ENCODE peak calls at places on chromosomes 7 and 10, in ten cellular contexts. I is ovary, Y is Peyer's patch, U is uterus, A is sigmoid colon, E is heart left ventricle, B is endothelial cell of umbilical vein, C is stomach, X is H54, L is GM12891. N is an unnamed sample.

GRCh38 chr7:761631-762030 is 34.5 kb upstream of the PRKAR1B start:
- DNase-seq in I (no peak), Y (no peak), U (no peak), A (no peak), E (no peak), B (no peak), C (no peak), X (no peak), L (no peak), N (no peak)

GRCh38 chr7:14507617-14508016 is 394.9 kb downstream of the DGKB start:
- DNase-seq in I (no peak), Y (no peak), U (no peak), A (no peak), E (no peak), B (no peak), C (peak; percentile 33), X (peak; percentile 19), L (no peak), N (no peak)

GRCh38 chr10:28734940-28735759 is 57.8 kb downstream of the BAMBI start:
- DNase-seq in I (peak; percentile 43), Y (no peak), U (no peak), A (no peak), E (no peak), B (peak; percentile 23), C (no peak), X (peak; percentile 33), L (no peak), N (no peak)

GRCh38 chr10:17278607-17279240 is 50.7 kb downstream of the VIM start:
- DNase-seq in I (no peak), Y (no peak), U (no peak), A (no peak), E (no peak), B (no peak), C (no peak), X (no peak), L (no peak), N (no peak)

GRCh38 chr7:81213394-81213793 is 294.5 kb upstream of the SEMA3C start:
- DNase-seq in I (no peak), Y (no peak), U (no peak), A (no peak), E (no peak), B (no peak), C (no peak), X (no peak), L (no peak), N (no peak)

GRCh38 chr7:81308643-81309354 is 389.9 kb upstream of the SEMA3C start:
- DNase-seq in I (no peak), Y (no peak), U (no peak), A (no peak), E (no peak), B (no peak), C (no peak), X (no peak), L (no peak), N (no peak)

GRCh38 chr10:133358162-133358919 is 522 bp upstream of the FUOM start:
- DNase-seq in I (peak; percentile 64), Y (no peak), U (no peak), A (peak; percentile 81), E (peak; percentile 74), B (no peak), C (no peak), X (no peak), L (no peak), N (no peak)

GRCh38 chr10:15504101-15504840 is 133.2 kb upstream of the FAM171A1 start:
- DNase-seq in I (no peak), Y (no peak), U (no peak), A (no peak), E (no peak), B (no peak), C (no peak), X (no peak), L (no peak), N (no peak)

GRCh38 chr10:30857803-30858202 is 173.9 kb downstream of the ZNF438 start:
- DNase-seq in I (peak; percentile 61), Y (no peak), U (peak; percentile 89), A (peak; percentile 95), E (peak; percentile 82), B (peak; percentile 50), C (no peak), X (no peak), L (no peak), N (peak; percentile 70)

GRCh38 chr10:113126506-113127192 is 176.6 kb downstream of the TCF7L2 start:
- DNase-seq in I (peak; percentile 74), Y (peak; percentile 81), U (peak; percentile 61), A (peak; percentile 86), E (peak; percentile 79), B (peak; percentile 76), C (peak; percentile 75), X (peak; percentile 75), L (peak; percentile 27), N (peak; percentile 36)

GRCh38 chr10:50431118-50431517 is 179.8 kb upstream of the ASAH2 start:
- DNase-seq in I (no peak), Y (no peak), U (no peak), A (no peak), E (no peak), B (peak; percentile 73), C (no peak), X (no peak), L (no peak), N (no peak)

GRCh38 chr10:71810048-71810750 is 36.9 kb upstream of the VSIR start:
- DNase-seq in I (no peak), Y (no peak), U (no peak), A (no peak), E (no peak), B (no peak), C (no peak), X (no peak), L (no peak), N (no peak)

GRCh38 chr10:61830846-61831273 is 70.6 kb upstream of the ARID5B start:
- DNase-seq in I (no peak), Y (no peak), U (no peak), A (no peak), E (no peak), B (peak; percentile 36), C (no peak), X (no peak), L (no peak), N (no peak)

DNA sequence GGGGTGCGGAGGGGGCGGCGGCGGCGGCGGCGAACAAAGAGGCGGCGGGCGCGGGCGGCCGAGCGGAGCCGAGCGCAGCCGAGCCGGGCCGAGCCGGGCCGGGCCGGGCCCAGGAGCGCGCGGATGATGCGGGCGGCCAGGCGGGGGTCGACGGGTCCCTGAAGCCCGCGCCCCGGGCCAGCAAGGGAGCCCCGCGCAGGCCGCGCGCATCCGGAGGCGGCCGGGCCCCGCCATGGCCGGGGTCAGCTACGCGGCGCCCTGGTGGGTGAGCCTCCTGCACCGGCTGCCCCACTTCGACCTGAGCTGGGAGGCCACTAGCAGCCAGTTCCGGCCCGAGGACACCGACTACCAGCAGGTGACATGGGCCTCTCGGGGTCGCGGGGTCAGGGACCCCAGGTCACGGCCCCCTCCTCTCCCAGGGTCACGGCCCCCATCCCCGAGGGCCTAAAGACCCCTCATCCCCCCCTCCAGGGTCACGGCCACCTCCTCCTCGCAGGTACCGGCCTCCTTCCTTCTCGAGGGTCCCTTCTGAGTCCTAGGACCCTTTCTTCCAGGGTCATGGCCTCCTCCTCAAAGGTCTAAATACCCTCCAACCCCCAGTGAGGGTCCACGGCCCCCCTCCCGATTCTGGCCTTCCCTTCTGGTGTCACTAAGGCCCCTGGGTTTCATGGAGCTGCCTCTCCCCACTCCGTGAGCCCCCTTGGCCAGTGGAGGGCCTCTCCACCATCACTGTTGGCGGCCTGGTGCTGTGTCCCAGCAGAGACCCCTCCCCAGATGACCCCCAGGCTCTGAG is at the start of gene TTYH3:
- DNase-seq in I (peak; percentile 76), Y (peak; percentile 64), U (peak; percentile 56), A (peak; percentile 83), E (no peak), B (peak; percentile 5), C (no peak), X (peak; percentile 81), L (no peak), N (no peak)
- TF ChIP-seq POLR2A in I (peak; percentile 14), Y (no peak), U (peak; percentile 56), A (no peak), E (no peak), B (peak; percentile 47), C (no peak), X (peak; percentile 46), L (no peak), N (peak; percentile 38)

DNA sequence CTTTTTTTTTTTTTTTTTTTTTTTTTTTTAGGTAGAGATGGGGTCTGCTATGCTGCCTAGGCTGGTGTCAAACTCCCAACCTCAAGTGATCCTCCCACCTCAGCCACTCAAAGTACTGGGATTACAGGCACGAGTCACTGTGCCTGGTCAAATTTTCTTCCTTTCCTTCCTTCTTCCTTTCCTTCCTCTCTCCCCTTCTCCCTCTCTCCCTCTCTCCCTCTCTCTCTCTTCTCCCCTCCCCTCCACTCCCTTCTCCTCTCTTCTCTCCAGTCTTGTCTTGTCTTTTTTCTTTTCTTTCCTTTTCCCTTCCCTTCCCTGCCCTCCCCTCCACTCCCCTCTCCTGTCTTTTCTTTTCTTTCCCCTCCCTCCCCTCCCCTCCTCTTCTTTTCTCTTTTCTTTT is 7.2 kb upstream of the MLXIPL start:
- DNase-seq in I (no peak), Y (no peak), U (no peak), A (no peak), E (no peak), B (no peak), C (no peak), X (no peak), L (no peak), N (no peak)
- TF ChIP-seq POLR2A in I (no peak), Y (no peak), U (no peak), A (no peak), E (no peak), B (no peak), C (no peak), X (no peak), L (no peak), N (no peak)

GRCh38 chr7:137619181-137619580 is 227.6 kb downstream of the DGKI start:
- DNase-seq in I (no peak), Y (no peak), U (no peak), A (no peak), E (no peak), B (no peak), C (no peak), X (no peak), L (no peak), N (no peak)
- TF ChIP-seq POLR2A in I (no peak), Y (no peak), U (no peak), A (no peak), E (no peak), B (no peak), C (no peak), X (no peak), L (no peak), N (no peak)

DNA sequence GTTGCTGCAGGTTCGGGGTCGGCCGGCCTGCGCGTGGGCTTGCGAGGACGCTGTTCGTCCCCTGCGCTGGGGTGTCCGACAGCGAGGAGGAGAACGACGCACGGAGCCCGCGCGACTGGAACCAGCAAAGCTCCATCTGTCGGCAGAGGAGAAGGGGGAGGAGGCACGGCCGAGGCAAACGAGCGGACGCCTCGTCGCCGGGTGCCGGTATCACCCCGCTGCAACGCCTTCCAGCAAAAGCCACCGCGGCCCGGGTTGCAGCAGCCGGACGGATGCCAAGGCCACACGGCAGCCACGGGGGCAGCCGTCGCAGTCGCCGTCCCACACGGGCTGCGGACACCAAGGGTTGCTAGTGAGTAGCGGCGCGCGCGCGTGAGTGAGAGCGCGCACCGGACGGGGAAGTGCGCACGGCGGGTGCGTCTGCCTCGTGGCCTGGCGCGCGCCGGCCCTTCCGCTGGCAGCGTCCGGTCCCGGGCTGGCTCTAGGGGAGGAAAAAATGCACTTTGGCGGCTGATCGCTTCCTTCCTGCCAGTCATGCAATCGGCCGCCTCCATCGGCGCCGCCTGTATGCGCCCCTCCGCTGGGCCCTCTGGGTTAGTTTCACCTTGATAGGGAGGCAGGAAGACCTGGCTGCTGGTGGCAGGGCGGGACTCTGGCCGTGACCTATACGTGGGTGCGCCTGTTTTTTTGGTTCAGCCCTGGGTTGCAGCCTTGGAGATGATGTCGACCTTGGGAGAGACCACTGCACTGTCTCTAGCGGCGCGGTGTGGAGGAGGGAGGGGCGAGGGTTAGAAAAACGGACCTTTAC is 446 bp downstream of the STAMBPL1 start:
- DNase-seq in I (peak; percentile 82), Y (peak; percentile 90), U (peak; percentile 70), A (peak; percentile 89), E (peak; percentile 92), B (peak; percentile 82), C (peak; percentile 86), X (peak; percentile 52), L (peak; percentile 37), N (peak; percentile 72)
- TF ChIP-seq POLR2A in I (peak; percentile 55), Y (peak; percentile 75), U (peak; percentile 38), A (peak; percentile 27), E (peak; percentile 35), B (peak; percentile 83), C (no peak), X (no peak), L (no peak), N (peak; percentile 48)